ENCODE peak calls at places on chromosomes 16 and 17, in eight cellular contexts. K is A549, X is transverse colon, B is ovary, F is heart left ventricle, C is body of pancreas, I is IMR-90, Z is breast epithelium. T is an unnamed sample.

GRCh38 chr16:67675579-67675935 is 8.9 kb downstream of the C16orf86 start:
- DNase-seq in K (no peak), X (no peak), B (no peak), F (no peak), C (no peak), I (no peak), Z (no peak), T (no peak)

GRCh38 chr16:31488630-31489564 is 6.0 kb downstream of the SLC5A2 start:
- DNase-seq in K (no peak), X (no peak), B (peak), F (no peak), C (no peak), I (no peak), Z (no peak), T (no peak)

GRCh38 chr16:75080205-75081029 is 36.2 kb downstream of the LDHD start:
- DNase-seq in K (no peak), X (no peak), B (no peak), F (no peak), C (no peak), I (peak), Z (no peak), T (peak)

GRCh38 chr17:29844339-29845048 is 85.5 kb downstream of the SSH2 start:
- DNase-seq in K (no peak), X (no peak), B (no peak), F (no peak), C (no peak), I (no peak), Z (no peak), T (no peak)

GRCh38 chr17:45108595-45109521 is 23.5 kb downstream of the PLCD3 start:
- DNase-seq in K (peak), X (peak), B (no peak), F (no peak), C (peak), I (no peak), Z (no peak), T (no peak)

GRCh38 chr17:64084940-64085649 is 44.8 kb downstream of the ERN1 start:
- DNase-seq in K (no peak), X (no peak), B (no peak), F (no peak), C (no peak), I (no peak), Z (no peak), T (no peak)

GRCh38 chr17:32498362-32498761 is 11.6 kb downstream of the CDK5R1 start:
- DNase-seq in K (no peak), X (no peak), B (no peak), F (no peak), C (no peak), I (no peak), Z (no peak), T (no peak)

GRCh38 chr17:49360796-49361128 is 1.3 kb downstream of the ZNF652 start:
- DNase-seq in K (no peak), X (peak), B (peak), F (no peak), C (no peak), I (peak), Z (no peak), T (no peak)

GRCh38 chr16:68267612-68268405 is 3.5 kb downstream of the SLC7A6 start:
- DNase-seq in K (no peak), X (no peak), B (no peak), F (no peak), C (no peak), I (no peak), Z (no peak), T (no peak)

GRCh38 chr17:13750783-13751484 is 149.2 kb upstream of the HS3ST3A1 start:
- DNase-seq in K (no peak), X (no peak), B (no peak), F (no peak), C (no peak), I (peak), Z (no peak), T (no peak)

GRCh38 chr17:263271-263670 is 81.8 kb upstream of the DOC2B start:
- DNase-seq in K (no peak), X (no peak), B (no peak), F (no peak), C (no peak), I (no peak), Z (peak), T (no peak)

GRCh38 chr17:70144260-70144846 is 25.0 kb upstream of the KCNJ2 start:
- DNase-seq in K (peak), X (no peak), B (no peak), F (no peak), C (no peak), I (peak), Z (no peak), T (peak)

GRCh38 chr17:71959129-71959528 is 161.7 kb upstream of the SOX9 start:
- DNase-seq in K (peak), X (no peak), B (no peak), F (no peak), C (no peak), I (peak), Z (no peak), T (no peak)

GRCh38 chr17:78889525-78889924 is 13.5 kb downstream of the CEP295NL start:
- DNase-seq in K (no peak), X (peak), B (no peak), F (no peak), C (no peak), I (no peak), Z (no peak), T (no peak)

GRCh38 chr17:17508019-17508535 is 11.9 kb upstream of the RASD1 start:
- DNase-seq in K (no peak), X (no peak), B (no peak), F (peak), C (no peak), I (no peak), Z (no peak), T (no peak)

GRCh38 chr17:34980353-34980680 is at the start of gene LIG3:
- DNase-seq in K (peak), X (peak), B (peak), F (peak), C (peak), I (peak), Z (peak), T (peak)
- TF ChIP-seq POLR2A in K (peak), X (peak), B (peak), F (no peak), C (peak), I (peak), Z (peak), T (peak)

GRCh38 chr17:4706121-4706520 is 2.2 kb upstream of the PELP1 start:
- DNase-seq in K (no peak), X (no peak), B (no peak), F (no peak), C (no peak), I (peak), Z (no peak), T (no peak)

GRCh38 chr17:4710693-4711634 is 532 bp downstream of the ARRB2 start:
- DNase-seq in K (no peak), X (peak), B (no peak), F (peak), C (no peak), I (no peak), Z (no peak), T (no peak)

GRCh38 chr17:4711671-4712111 is 1.3 kb downstream of the ARRB2 start:
- DNase-seq in K (no peak), X (peak), B (peak), F (peak), C (no peak), I (no peak), Z (no peak), T (no peak)

GRCh38 chr17:4709794-4710692 is at the start of gene ARRB2:
- DNase-seq in K (peak), X (peak), B (peak), F (peak), C (peak), I (peak), Z (peak), T (peak)

GRCh38 chr17:4708436-4708835 is 2.0 kb upstream of the ARRB2 start:
- DNase-seq in K (peak), X (no peak), B (no peak), F (no peak), C (no peak), I (no peak), Z (no peak), T (peak)
- TF ChIP-seq POLR2A in K (no peak), X (no peak), B (no peak), F (no peak), C (peak), I (no peak), Z (no peak), T (peak)

DNA sequence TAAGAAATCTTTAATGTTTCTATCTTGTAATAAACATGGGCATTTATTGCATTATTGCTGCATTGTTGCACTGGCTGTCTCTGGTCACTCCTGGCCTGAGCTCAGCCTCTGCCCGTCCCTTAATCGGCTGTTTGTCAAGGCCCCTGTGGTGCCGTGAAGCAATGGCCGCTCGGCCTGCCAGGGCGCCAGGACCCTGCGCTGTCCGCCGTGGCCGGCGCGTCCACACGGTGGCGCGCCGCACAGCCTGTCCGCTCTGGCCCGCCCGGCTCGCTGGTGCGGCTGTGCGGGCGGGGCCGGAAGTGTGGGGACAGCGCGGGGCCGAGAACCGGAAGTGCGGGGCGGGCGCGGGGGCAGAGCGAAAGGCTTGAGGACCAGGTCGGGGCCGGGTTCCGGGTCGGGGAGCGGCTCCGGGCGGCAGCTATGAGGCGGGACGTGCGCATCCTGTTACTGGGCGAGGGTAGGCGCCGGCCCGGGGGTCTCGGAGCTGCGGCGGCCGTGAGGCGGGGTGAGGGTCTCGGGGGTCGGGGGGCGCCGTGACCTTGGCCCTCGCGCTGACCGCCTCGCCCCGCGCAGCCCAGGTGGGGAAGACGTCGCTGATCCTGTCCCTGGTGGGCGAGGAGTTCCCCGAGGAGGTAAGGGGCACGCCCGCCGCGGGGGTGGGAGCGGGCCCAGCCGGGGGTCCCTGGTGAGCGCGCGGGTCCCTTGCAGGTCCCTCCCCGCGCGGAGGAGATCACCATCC is at the start of gene RHOT2:
- DNase-seq in K (peak), X (peak), B (peak), F (peak), C (peak), I (peak), Z (peak), T (peak)
- TF ChIP-seq POLR2A in K (peak), X (peak), B (peak), F (peak), C (peak), I (peak), Z (peak), T (peak)

GRCh38 chr17:76130473-76130872 is 10.6 kb downstream of the FOXJ1 start:
- DNase-seq in K (no peak), X (no peak), B (no peak), F (no peak), C (no peak), I (no peak), Z (no peak), T (no peak)
- TF ChIP-seq POLR2A in K (no peak), X (no peak), B (no peak), F (no peak), C (no peak), I (no peak), Z (no peak), T (no peak)

DNA sequence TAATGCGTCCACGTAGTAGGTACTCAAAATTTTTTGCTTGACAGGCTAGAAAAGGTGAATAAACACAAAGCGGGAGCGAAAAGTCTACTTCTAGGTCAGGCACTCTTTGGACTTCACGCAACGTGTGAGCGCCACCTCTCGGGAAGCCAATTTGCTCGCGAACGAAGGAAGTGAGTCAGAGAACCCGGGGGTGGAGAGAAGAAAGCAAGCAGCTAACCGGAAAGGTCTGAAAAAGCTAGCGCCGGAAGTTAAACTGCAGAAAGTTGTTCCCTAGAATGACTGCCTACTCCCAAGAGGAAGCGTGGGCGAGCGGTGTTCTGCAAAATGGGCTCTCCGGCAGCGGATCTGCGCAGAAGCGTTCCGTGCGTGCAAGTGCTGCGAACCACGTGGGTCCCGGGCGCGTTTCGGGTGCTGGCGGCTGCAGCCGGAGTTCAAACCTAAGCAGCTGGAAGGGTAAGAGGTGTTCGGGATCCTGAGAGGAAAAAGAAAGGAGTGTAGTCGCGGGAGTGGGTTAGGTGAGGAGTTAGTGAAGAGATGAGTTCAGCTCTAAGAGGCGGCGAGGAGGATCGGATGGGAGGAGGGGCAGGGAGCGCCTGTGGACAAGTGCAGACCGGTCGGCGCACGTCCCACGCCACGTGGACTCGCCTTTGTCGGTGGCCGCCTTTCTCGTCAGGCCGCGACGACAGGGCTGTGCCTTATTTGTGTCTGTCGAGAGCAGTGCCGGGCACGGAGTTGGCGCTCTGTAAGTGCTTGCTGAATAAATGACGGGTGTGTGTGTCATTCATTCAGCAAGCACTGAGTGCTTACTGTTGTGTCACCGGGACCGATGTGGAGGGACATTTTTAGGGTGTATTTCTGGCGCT is at the start of gene NME1:
- DNase-seq in K (peak), X (peak), B (peak), F (peak), C (peak), I (peak), Z (peak), T (peak)
- TF ChIP-seq POLR2A in K (peak), X (peak), B (peak), F (no peak), C (peak), I (peak), Z (no peak), T (peak)

GRCh38 chr17:83203073-83203471 is 123.7 kb downstream of the METRNL start:
- DNase-seq in K (no peak), X (peak), B (peak), F (peak), C (peak), I (peak), Z (peak), T (no peak)
- TF ChIP-seq POLR2A in K (no peak), X (no peak), B (no peak), F (no peak), C (no peak), I (no peak), Z (no peak), T (no peak)

GRCh38 chr16:27316038-27316680 is 2.4 kb downstream of the IL4R start:
- DNase-seq in K (no peak), X (no peak), B (no peak), F (no peak), C (no peak), I (no peak), Z (peak), T (no peak)
- TF ChIP-seq POLR2A in K (no peak), X (no peak), B (no peak), F (no peak), C (no peak), I (peak), Z (no peak), T (peak)

GRCh38 chr16:2884041-2884451 is 1.0 kb downstream of the FLYWCH2 start:
- DNase-seq in K (no peak), X (no peak), B (no peak), F (no peak), C (no peak), I (no peak), Z (no peak), T (no peak)

GRCh38 chr16:2879854-2880508 is 3.0 kb upstream of the FLYWCH2 start:
- DNase-seq in K (no peak), X (no peak), B (no peak), F (no peak), C (no peak), I (no peak), Z (no peak), T (no peak)

GRCh38 chr16:2882460-2883026 is 472 bp upstream of the FLYWCH2 start:
- DNase-seq in K (peak), X (peak), B (peak), F (peak), C (peak), I (peak), Z (peak), T (peak)

GRCh38 chr16:2883027-2883846 is at the start of gene FLYWCH2:
- DNase-seq in K (peak), X (peak), B (peak), F (peak), C (peak), I (peak), Z (peak), T (peak)
- TF ChIP-seq POLR2A in K (peak), X (peak), B (peak), F (no peak), C (peak), I (peak), Z (peak), T (peak)